ENCODE peak calls at places on chromosomes 11 and 22, in eight cellular contexts. X is fibroblast of lung; T is GM04503; D is stimulated activated CD8-positive, alpha-beta memory T cell treated with anti-CD3 and anti-CD28 coated beads, Interleukin-4, amount 100 ng/mL, for 1 hour; S is left ventricle myocardium inferior; O is HepG2; G is AML-193; Y is fibroblast of pulmonary artery. J is an unnamed sample.
A peak's percentile ranks its signal among the peaks of the same experiment; 100 is the strongest.

GRCh38 chr11:3995949-3996554 is 98.5 kb upstream of the RRM1 start:
- DNase-seq in X (peak; percentile 42), T (peak; percentile 53), D (no peak), S (no peak), O (no peak), G (no peak), Y (peak; percentile 62), J (peak; percentile 5)

GRCh38 chr11:115548878-115549528 is 44.8 kb upstream of the CADM1 start:
- DNase-seq in X (no peak), T (no peak), D (no peak), S (no peak), O (peak; percentile 95), G (no peak), Y (no peak), J (no peak)

GRCh38 chr11:61602775-61603569 is 22.1 kb upstream of the SYT7 start:
- DNase-seq in X (peak; percentile 97), T (peak; percentile 79), D (no peak), S (peak; percentile 79), O (no peak), G (no peak), Y (peak; percentile 91), J (peak; percentile 73)

GRCh38 chr11:12287374-12288211 is 89.8 kb upstream of the PARVA start:
- DNase-seq in X (peak; percentile 99), T (peak; percentile 90), D (no peak), S (no peak), O (peak; percentile 59), G (no peak), Y (peak; percentile 97), J (peak; percentile 62)

GRCh38 chr11:69808708-69809107 is 10.5 kb downstream of the FGF3 start:
- DNase-seq in X (peak; percentile 60), T (no peak), D (no peak), S (no peak), O (no peak), G (no peak), Y (peak; percentile 18), J (no peak)

GRCh38 chr22:26573026-26573662 is 16.8 kb downstream of the TPST2 start:
- DNase-seq in X (peak; percentile 21), T (peak; percentile 47), D (no peak), S (peak; percentile 50), O (no peak), G (peak; percentile 99), Y (peak; percentile 72), J (no peak)

GRCh38 chr22:39292561-39293074 is 26.8 kb downstream of the RPL3 start:
- DNase-seq in X (peak; percentile 96), T (peak; percentile 73), D (no peak), S (peak; percentile 92), O (peak; percentile 81), G (peak; percentile 64), Y (peak; percentile 97), J (peak; percentile 97)

GRCh38 chr11:16912607-16913006 is 101.6 kb downstream of the PLEKHA7 start:
- DNase-seq in X (no peak), T (no peak), D (no peak), S (no peak), O (no peak), G (no peak), Y (no peak), J (peak; percentile 51)

GRCh38 chr11:35998651-35999050 is 54.8 kb downstream of the LDLRAD3 start:
- DNase-seq in X (no peak), T (no peak), D (no peak), S (no peak), O (no peak), G (no peak), Y (no peak), J (no peak)

GRCh38 chr11:30358569-30358968 is 35.7 kb downstream of the ARL14EP start:
- DNase-seq in X (no peak), T (no peak), D (no peak), S (peak; percentile 36), O (no peak), G (no peak), Y (no peak), J (no peak)

GRCh38 chr11:74288161-74288560 is 23.3 kb downstream of the P4HA3 start:
- DNase-seq in X (peak; percentile 98), T (peak; percentile 87), D (no peak), S (no peak), O (no peak), G (no peak), Y (peak; percentile 98), J (peak; percentile 75)

GRCh38 chr11:86261328-86261727 is 16.8 kb downstream of the EED start:
- DNase-seq in X (no peak), T (no peak), D (no peak), S (no peak), O (no peak), G (no peak), Y (no peak), J (no peak)

GRCh38 chr11:61035086-61035835 is 63.8 kb downstream of the CD6 start:
- DNase-seq in X (no peak), T (no peak), D (no peak), S (no peak), O (no peak), G (no peak), Y (no peak), J (no peak)

GRCh38 chr11:123286761-123287160 is 91.7 kb upstream of the CLMP start:
- DNase-seq in X (no peak), T (no peak), D (no peak), S (no peak), O (no peak), G (no peak), Y (peak; percentile 41), J (no peak)

GRCh38 chr22:30305519-30305905 is 16.2 kb upstream of the CASTOR1 start:
- DNase-seq in X (no peak), T (no peak), D (no peak), S (peak; percentile 78), O (no peak), G (peak; percentile 84), Y (peak; percentile 55), J (no peak)

GRCh38 chr22:49303781-49304461 is 523.8 kb downstream of the BRD1 start:
- DNase-seq in X (no peak), T (no peak), D (no peak), S (no peak), O (no peak), G (no peak), Y (no peak), J (no peak)

GRCh38 chr22:41240377-41241132 is at the start of gene CHADL:
- DNase-seq in X (no peak), T (no peak), D (no peak), S (no peak), O (peak; percentile 58), G (no peak), Y (no peak), J (no peak)

GRCh38 chr11:67118059-67118766 is 850 bp upstream of the KDM2A start:
- DNase-seq in X (peak; percentile 17), T (no peak), D (no peak), S (peak; percentile 45), O (no peak), G (no peak), Y (no peak), J (peak; percentile 65)

GRCh38 chr11:128731041-128731663 is 37.3 kb downstream of the FLI1 start:
- DNase-seq in X (no peak), T (no peak), D (no peak), S (no peak), O (no peak), G (no peak), Y (no peak), J (no peak)